ENCODE peak calls at places on chromosomes 7 and 10, in ten cellular contexts. X is esophagus squamous epithelium, K is heart left ventricle, Y is sigmoid colon, U is suprapubic skin, I is Peyer's patch, M is testis, D is transverse colon, A is A549, W is ovary. B is an unnamed sample.

GRCh38 chr10:129385600-129385999 is 81.4 kb upstream of the MGMT start:
- DNase-seq in Y (no peak), U (no peak), D (no peak), X (no peak), M (no peak), W (no peak), I (no peak), K (no peak), A (no peak), B (no peak)

GRCh38 chr10:11757820-11758463 is 15.8 kb downstream of the ECHDC3 start:
- DNase-seq in X (peak), I (peak), M (peak), W (peak), A (peak), U (peak), K (peak), Y (peak), D (peak), B (peak)

GRCh38 chr10:34696423-34696822 is 118.7 kb downstream of the PARD3 start:
- DNase-seq in M (no peak), K (no peak), D (no peak), A (peak), Y (no peak), U (no peak), W (no peak), X (no peak), I (no peak), B (no peak)

GRCh38 chr7:49790209-49790608 is 16.8 kb downstream of the VWC2 start:
- DNase-seq in Y (no peak), M (no peak), A (no peak), X (no peak), U (no peak), K (no peak), D (no peak), W (no peak), I (no peak), B (no peak)

GRCh38 chr10:52703451-52703850 is 69.1 kb downstream of the MBL2 start:
- DNase-seq in M (no peak), K (no peak), D (no peak), X (no peak), Y (no peak), I (no peak), A (no peak), U (no peak), W (no peak), B (no peak)

GRCh38 chr10:112435013-112435619 is 11.6 kb downstream of the ZDHHC6 start:
- DNase-seq in Y (no peak), D (no peak), M (no peak), W (no peak), I (no peak), U (no peak), K (no peak), A (peak), X (no peak), B (no peak)

GRCh38 chr10:128709975-128710794 is 584.0 kb upstream of the MKI67 start:
- DNase-seq in K (no peak), I (no peak), M (no peak), W (no peak), U (no peak), Y (no peak), D (no peak), A (no peak), X (no peak), B (no peak)

GRCh38 chr10:130371156-130371555 is 235.0 kb downstream of the GLRX3 start:
- DNase-seq in D (no peak), M (no peak), I (no peak), A (no peak), K (no peak), X (no peak), Y (peak), U (no peak), W (no peak), B (peak)

GRCh38 chr10:112875474-112876267 is 74.4 kb upstream of the TCF7L2 start:
- DNase-seq in D (peak), Y (no peak), I (no peak), K (no peak), M (no peak), A (peak), W (no peak), X (no peak), U (no peak), B (no peak)

GRCh38 chr10:126458453-126458852 is 70.2 kb upstream of the ADAM12 start:
- DNase-seq in M (no peak), K (no peak), I (no peak), W (no peak), D (no peak), U (no peak), A (peak), Y (no peak), X (no peak), B (no peak)

GRCh38 chr10:36441557-36441956 is 683.8 kb upstream of the ANKRD30A start:
- DNase-seq in Y (no peak), K (no peak), W (no peak), A (no peak), D (no peak), I (no peak), M (no peak), U (no peak), X (no peak), B (no peak)

GRCh38 chr7:13279854-13280435 is 592.5 kb downstream of the ARL4A start:
- DNase-seq in W (no peak), Y (no peak), K (no peak), I (no peak), X (no peak), D (no peak), A (peak), U (no peak), M (no peak), B (no peak)

GRCh38 chr10:130516141-130516540 is 379.9 kb downstream of the GLRX3 start:
- DNase-seq in W (no peak), A (no peak), I (no peak), K (no peak), Y (no peak), M (no peak), D (no peak), U (no peak), X (no peak), B (no peak)

GRCh38 chr10:97721871-97722780 is 8.6 kb downstream of the MARVELD1 start:
- DNase-seq in D (peak), X (no peak), W (no peak), K (no peak), M (no peak), Y (no peak), I (no peak), A (no peak), U (no peak), B (no peak)

GRCh38 chr7:102415685-102416225 is 17.6 kb upstream of the ORAI2 start:
- DNase-seq in A (no peak), X (no peak), U (no peak), W (no peak), M (no peak), D (peak), I (peak), Y (no peak), K (no peak), B (no peak)

GRCh38 chr10:120103957-120104560 is 211.5 kb downstream of the SEC23IP start:
- DNase-seq in X (no peak), K (no peak), W (no peak), A (no peak), M (no peak), D (no peak), U (no peak), Y (no peak), I (no peak), B (no peak)

GRCh38 chr10:9634466-9634865 is 1383.2 kb upstream of the CELF2 start:
- DNase-seq in I (no peak), W (no peak), X (no peak), U (no peak), K (no peak), M (no peak), D (no peak), A (no peak), Y (no peak), B (no peak)

GRCh38 chr7:124101173-124101768 is 68.4 kb upstream of the TMEM229A start:
- DNase-seq in X (no peak), U (no peak), I (no peak), A (peak), K (no peak), M (peak), D (no peak), Y (no peak), W (no peak), B (no peak)

GRCh38 chr10:62278461-62278910 is 9.8 kb upstream of the RTKN2 start:
- DNase-seq in K (no peak), U (no peak), M (no peak), D (no peak), Y (no peak), I (no peak), A (no peak), X (no peak), W (no peak), B (no peak)

GRCh38 chr10:128257404-128257803 is 131.2 kb upstream of the MKI67 start:
- DNase-seq in X (no peak), D (no peak), M (no peak), U (no peak), A (no peak), W (no peak), K (no peak), I (no peak), Y (no peak), B (no peak)

GRCh38 chr10:124264271-124264670 is 154.5 kb downstream of the OAT start:
- DNase-seq in D (no peak), W (no peak), X (no peak), M (no peak), A (no peak), K (no peak), Y (no peak), U (peak), I (no peak), B (no peak)

GRCh38 chr10:69742356-69742695 is 59.4 kb upstream of the COL13A1 start:
- DNase-seq in I (no peak), M (no peak), X (no peak), U (no peak), W (no peak), D (no peak), K (no peak), Y (no peak), A (no peak), B (no peak)

GRCh38 chr10:35684625-35685024 is 42.5 kb upstream of the FZD8 start:
- DNase-seq in M (no peak), U (no peak), Y (no peak), X (no peak), K (no peak), A (no peak), I (no peak), W (no peak), D (no peak), B (no peak)

GRCh38 chr7:64959072-64959747 is 31.6 kb downstream of the ZNF117 start:
- DNase-seq in U (no peak), X (no peak), A (no peak), I (no peak), Y (no peak), D (no peak), W (no peak), M (no peak), K (no peak), B (no peak)

GRCh38 chr10:45657033-45657926 is 15.3 kb downstream of the ZFAND4 start:
- DNase-seq in K (no peak), U (no peak), W (no peak), M (no peak), A (no peak), I (no peak), X (no peak), Y (no peak), D (no peak), B (no peak)

GRCh38 chr10:57849726-57850357 is 417.9 kb downstream of the IPMK start:
- DNase-seq in X (no peak), U (no peak), Y (no peak), A (peak), D (no peak), W (no peak), M (no peak), I (no peak), K (no peak), B (no peak)

GRCh38 chr10:118922226-118922625 is 107.3 kb upstream of the NANOS1 start:
- DNase-seq in U (no peak), X (no peak), I (no peak), A (no peak), D (peak), M (no peak), W (no peak), K (no peak), Y (no peak), B (no peak)

GRCh38 chr7:157487046-157487770 is 150.4 kb downstream of the DNAJB6 start:
- DNase-seq in M (no peak), X (no peak), I (no peak), W (no peak), A (no peak), U (no peak), D (no peak), K (peak), Y (peak), B (peak)

GRCh38 chr10:133388265-133388972 is 5.5 kb upstream of the MTG1 start:
- DNase-seq in D (no peak), K (peak), A (peak), U (peak), M (no peak), X (no peak), Y (peak), W (no peak), I (no peak), B (peak)

GRCh38 chr7:98399903-98400537 is 870 bp downstream of the BAIAP2L1 start:
- DNase-seq in X (no peak), U (no peak), W (no peak), Y (no peak), K (no peak), M (no peak), D (no peak), I (no peak), A (peak), B (peak)

GRCh38 chr7:135843214-135843613 is 94.6 kb upstream of the FAM180A start:
- DNase-seq in I (no peak), K (no peak), A (no peak), X (no peak), W (no peak), Y (no peak), U (no peak), M (no peak), D (no peak), B (no peak)

GRCh38 chr7:99210265-99210970 is 2.5 kb upstream of the KPNA7 start:
- DNase-seq in Y (peak), D (no peak), I (no peak), W (no peak), K (no peak), M (no peak), X (no peak), A (peak), U (no peak), B (no peak)

GRCh38 chr7:47441796-47442744 is 139.8 kb downstream of the TNS3 start:
- DNase-seq in W (no peak), U (no peak), Y (no peak), K (no peak), I (no peak), A (no peak), X (no peak), M (no peak), D (peak), B (no peak)

DNA sequence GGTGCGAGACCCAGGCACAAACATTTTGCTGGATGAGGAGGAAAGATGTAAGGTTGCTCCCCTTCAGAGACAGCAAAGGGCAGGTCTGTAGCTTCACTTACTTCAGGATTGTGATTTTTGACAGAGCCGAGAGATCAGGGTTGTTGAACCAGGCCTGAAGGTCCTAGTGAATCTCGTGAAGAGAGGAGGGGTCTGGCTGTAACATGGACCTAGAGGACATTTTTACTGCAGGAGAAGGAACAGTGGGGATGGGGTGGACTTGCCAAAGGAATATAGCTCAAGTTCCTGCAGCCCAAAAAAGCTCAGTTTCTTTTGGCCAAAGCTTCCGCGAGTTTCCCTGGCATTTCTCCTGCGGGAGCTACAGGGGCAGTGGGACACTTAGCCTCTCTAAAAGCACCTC is 976 bp upstream of the EGFR start:
- DNase-seq in Y (no peak), I (no peak), U (no peak), K (no peak), A (no peak), W (no peak), X (no peak), M (no peak), D (no peak), B (no peak)
- H3K4me3 ChIP-seq in Y (no peak), I (no peak), U (peak), K (peak), A (no peak), W (no peak), X (no peak), M (peak), D (no peak), B (no peak)

GRCh38 chr7:66657798-66658197 is 29.1 kb downstream of the KCTD7 start:
- DNase-seq in W (no peak), K (no peak), A (no peak), M (no peak), I (no peak), D (no peak), U (no peak), X (no peak), Y (no peak), B (no peak)

DNA sequence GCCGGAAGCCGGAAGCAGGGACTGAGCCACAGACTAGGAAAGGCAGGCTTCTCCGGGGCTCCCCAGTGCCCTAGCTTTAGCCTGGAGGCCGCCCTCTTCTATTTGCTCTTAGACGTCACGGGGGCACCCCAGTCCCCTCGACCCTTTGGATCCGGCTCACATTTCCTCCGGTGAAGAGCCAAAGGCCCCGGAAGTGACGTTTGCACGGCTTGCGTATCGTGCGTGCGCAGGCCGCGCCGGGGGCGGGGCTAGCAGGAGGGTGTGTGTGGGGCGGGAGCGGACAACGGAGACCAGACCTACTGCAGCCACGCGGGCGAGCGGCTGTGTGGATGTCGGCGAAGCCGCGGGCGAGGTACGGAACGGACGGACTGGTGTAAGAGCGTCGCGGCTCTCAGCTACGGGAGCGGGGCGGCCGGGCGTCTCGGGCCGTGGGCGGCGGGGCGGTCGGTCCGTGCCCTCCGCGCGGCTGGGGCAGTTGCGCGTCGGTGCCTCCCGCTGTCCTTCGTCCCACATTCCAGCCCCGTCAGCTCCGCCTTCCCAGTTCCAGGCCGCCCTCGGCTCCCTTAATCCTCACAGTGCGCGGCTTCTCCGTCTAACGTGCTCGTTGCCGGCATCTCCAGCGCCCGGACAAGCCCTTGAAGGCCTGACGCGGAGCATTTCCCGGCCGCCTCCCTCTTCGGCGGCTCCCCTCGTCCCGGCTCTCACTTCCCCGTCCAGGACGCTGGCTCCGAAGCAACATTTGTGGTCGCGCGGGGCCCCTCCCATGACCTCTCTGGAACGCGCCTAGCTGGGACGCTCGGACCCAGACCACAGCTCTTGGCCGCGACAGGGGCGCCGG is 25.8 kb downstream of the KCTD7 start:
- DNase-seq in A (peak), W (peak), Y (peak), K (peak), U (peak), M (peak), I (peak), X (peak), D (peak), B (peak)
- TF ChIP-seq POLR2A in A (peak), W (peak), Y (peak), K (peak), U (peak), M (peak), I (peak), X (peak), D (peak), B (peak)

GRCh38 chr7:2109936-2110585 is 122.7 kb downstream of the MAD1L1 start:
- DNase-seq in I (peak), Y (no peak), W (no peak), K (no peak), M (no peak), U (no peak), X (no peak), D (no peak), A (peak), B (no peak)

GRCh38 chr7:2109251-2109935 is 123.4 kb downstream of the MAD1L1 start:
- DNase-seq in U (no peak), X (no peak), I (no peak), D (no peak), A (no peak), W (no peak), M (no peak), K (no peak), Y (no peak), B (no peak)

GRCh38 chr7:2112261-2113203 is 120.2 kb downstream of the MAD1L1 start:
- DNase-seq in K (no peak), D (no peak), X (no peak), M (no peak), U (no peak), W (no peak), Y (no peak), I (no peak), A (no peak), B (no peak)

GRCh38 chr7:2111568-2111967 is 121.2 kb downstream of the MAD1L1 start:
- DNase-seq in I (no peak), K (no peak), M (no peak), D (no peak), U (no peak), X (no peak), A (no peak), Y (no peak), W (no peak), B (no peak)

DNA sequence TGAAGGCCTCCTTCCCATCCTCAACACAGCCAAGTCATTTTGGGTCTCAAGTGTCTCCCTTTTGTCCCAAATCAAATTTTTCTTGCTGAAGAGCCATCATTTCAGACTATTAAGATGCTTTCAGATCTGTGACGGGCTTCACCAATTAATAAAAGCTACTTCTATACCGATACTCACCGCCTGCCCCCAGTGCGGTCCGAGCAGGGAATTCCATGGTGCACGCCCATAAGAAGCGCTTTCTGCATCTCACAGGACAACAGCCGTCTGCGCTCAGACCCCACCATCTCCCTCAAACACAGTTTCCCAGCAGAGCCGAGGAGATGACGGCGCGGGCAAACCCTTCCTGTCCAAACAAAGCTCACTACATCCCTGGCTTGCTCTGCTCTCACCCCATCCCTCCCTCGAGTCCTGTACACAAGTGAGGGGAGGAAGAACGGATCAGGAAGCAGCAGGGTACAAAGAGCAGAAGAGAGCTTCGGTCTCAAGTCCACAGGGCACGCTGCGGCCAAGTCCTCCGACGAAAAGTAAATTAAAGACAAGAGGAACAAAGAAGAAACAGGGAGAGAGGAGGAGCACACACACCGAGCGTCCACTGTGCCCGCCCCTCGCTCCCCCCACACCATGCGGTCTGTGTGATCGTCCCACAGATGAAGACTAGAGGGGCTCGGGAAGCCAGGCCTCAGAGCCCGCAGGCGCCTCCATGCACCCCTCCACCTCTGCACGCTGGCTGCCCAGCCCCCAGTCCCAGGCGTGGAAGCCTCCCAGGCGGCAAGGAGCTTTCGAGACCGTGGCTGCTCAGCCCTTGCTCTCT is 122.0 kb downstream of the MAD1L1 start:
- DNase-seq in X (no peak), Y (no peak), D (no peak), M (no peak), U (no peak), A (no peak), I (no peak), K (no peak), W (no peak), B (no peak)
- H3K4me3 ChIP-seq in X (no peak), Y (no peak), D (peak), M (no peak), U (no peak), A (no peak), I (no peak), K (no peak), W (no peak), B (no peak)

DNA sequence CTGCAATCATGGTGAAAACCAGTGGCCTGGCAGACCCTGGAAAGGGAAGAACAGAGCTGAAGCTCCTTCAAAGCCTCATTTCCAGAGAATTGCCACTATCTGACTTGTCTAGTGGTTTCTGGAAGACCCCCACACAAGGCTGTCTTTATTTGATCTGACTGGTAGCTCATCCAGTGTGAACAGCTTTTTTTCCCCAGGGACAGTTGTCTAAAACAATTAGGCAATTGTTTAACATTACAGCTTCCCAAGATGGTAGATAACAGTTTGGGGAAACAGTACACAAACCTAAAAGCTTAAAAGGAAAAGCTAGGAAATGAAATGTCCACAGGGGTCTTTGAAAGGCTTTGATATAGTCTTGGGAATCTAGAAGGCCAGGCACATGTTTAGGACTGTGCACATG is 203.4 kb upstream of the CTBP2 start:
- DNase-seq in W (no peak), K (no peak), A (no peak), Y (no peak), U (no peak), M (no peak), X (no peak), I (no peak), D (no peak), B (no peak)
- TF ChIP-seq POLR2A in W (no peak), K (no peak), A (no peak), Y (no peak), U (no peak), M (no peak), X (no peak), I (no peak), D (no peak), B (no peak)